ENCODE peak calls at places on chromosome 3, in six cellular contexts. I, S, X, Y, V and H are unnamed samples.

GRCh38 chr3:117628896-117629295 is 919.3 kb downstream of the TUSC7 start:
- DNase-seq in V (peak), I (no peak), Y (no peak), S (no peak), X (peak), H (peak)

GRCh38 chr3:156729460-156730179 is 55.2 kb downstream of the TIPARP start:
- DNase-seq in Y (no peak), V (no peak), S (no peak), I (no peak), X (no peak), H (no peak)

GRCh38 chr3:115111632-115112031 is 35.5 kb downstream of the ZBTB20 start:
- DNase-seq in S (no peak), X (no peak), V (no peak), I (no peak), Y (no peak), H (no peak)

GRCh38 chr3:177479630-177480029 is 282.3 kb upstream of the TBL1XR1 start:
- DNase-seq in Y (no peak), X (no peak), S (no peak), V (no peak), I (no peak), H (no peak)

GRCh38 chr3:76554717-76555116 is 485.2 kb upstream of the ROBO2 start:
- DNase-seq in V (peak), X (peak), S (no peak), I (no peak), Y (no peak), H (peak)

GRCh38 chr3:127851899-127852298 is 29.6 kb upstream of the MGLL start:
- DNase-seq in X (no peak), I (no peak), V (no peak), Y (no peak), S (no peak), H (no peak)

GRCh38 chr3:66639794-66640356 is 139.1 kb upstream of the LRIG1 start:
- DNase-seq in V (no peak), S (no peak), Y (no peak), I (no peak), X (peak), H (no peak)

GRCh38 chr3:18423401-18424212 is 1.5 kb downstream of the SATB1 start:
- DNase-seq in S (peak), X (peak), V (no peak), Y (peak), I (no peak), H (no peak)

GRCh38 chr3:64872385-64872784 is 184.6 kb upstream of the ADAMTS9 start:
- DNase-seq in X (no peak), Y (no peak), I (no peak), V (no peak), S (no peak), H (no peak)

GRCh38 chr3:23615068-23615467 is 190.7 kb upstream of the UBE2E1 start:
- DNase-seq in X (no peak), V (no peak), S (no peak), I (no peak), Y (no peak), H (no peak)

GRCh38 chr3:3038201-3038991 is 71.8 kb downstream of the IL5RA start:
- DNase-seq in X (peak), V (no peak), Y (no peak), S (no peak), I (no peak), H (no peak)

GRCh38 chr3:126540342-126540849 is 16.4 kb downstream of the CHST13 start:
- DNase-seq in Y (peak), V (peak), X (peak), I (no peak), S (no peak), H (peak)

GRCh38 chr3:94101860-94102259 is 39.0 kb downstream of the NSUN3 start:
- DNase-seq in X (peak), V (no peak), Y (no peak), S (no peak), I (no peak), H (no peak)

GRCh38 chr3:193028283-193028682 is 110.6 kb upstream of the MB21D2 start:
- DNase-seq in I (no peak), X (no peak), Y (no peak), S (no peak), V (no peak), H (no peak)

GRCh38 chr3:141454906-141455602 is 31.8 kb upstream of the RASA2 start:
- DNase-seq in V (no peak), X (peak), S (no peak), I (no peak), Y (no peak), H (peak)

GRCh38 chr3:48636149-48636548 is 888 bp upstream of the SLC26A6 start:
- DNase-seq in Y (no peak), S (no peak), I (no peak), X (peak), V (no peak), H (no peak)

GRCh38 chr3:120214161-120214560 is 70.9 kb downstream of the GPR156 start:
- DNase-seq in V (no peak), X (peak), Y (no peak), I (no peak), S (no peak), H (no peak)

GRCh38 chr3:182469086-182469485 is 324.2 kb upstream of the ATP11B start:
- DNase-seq in Y (no peak), I (no peak), S (no peak), V (no peak), X (no peak), H (no peak)